ENCODE peak calls at places on chromosomes 12 and 14, in five cellular contexts. E, U, S, P and O are unnamed samples. For H3K27me3, the result is how much of the 10 kb centered on the place peaks cover.

GRCh38 chr12:112584266-112584722 is 165.5 kb downstream of the PTPN11 start:
- DNase-seq in E (peak), U (peak), S (no peak), P (peak), O (no peak)

GRCh38 chr12:104769207-104769606 is 188.9 kb downstream of the SLC41A2 start:
- DNase-seq in E (no peak), U (no peak), S (no peak), P (peak), O (no peak)

GRCh38 chr14:58796636-58797429 is 159.1 kb downstream of the DACT1 start:
- DNase-seq in E (no peak), U (peak), S (peak), P (no peak), O (no peak)

GRCh38 chr12:39354955-39355354 is 88.0 kb downstream of the KIF21A start:
- DNase-seq in E (no peak), U (peak), S (no peak), P (no peak), O (no peak)

GRCh38 chr12:14554281-14555008 is 13.2 kb downstream of the PLBD1 start:
- DNase-seq in E (no peak), U (peak), S (no peak), P (no peak), O (no peak)

GRCh38 chr12:10220398-10221077 is 7.9 kb downstream of the GABARAPL1 start:
- DNase-seq in E (no peak), U (no peak), S (peak), P (no peak), O (no peak)

GRCh38 chr12:50057896-50058670 is 687 bp downstream of the ASIC1 start:
- DNase-seq in E (peak), U (no peak), S (no peak), P (peak), O (no peak)

GRCh38 chr14:35932659-35933159 is 106.6 kb downstream of the BRMS1L start:
- DNase-seq in E (no peak), U (no peak), S (no peak), P (no peak), O (no peak)

DNA sequence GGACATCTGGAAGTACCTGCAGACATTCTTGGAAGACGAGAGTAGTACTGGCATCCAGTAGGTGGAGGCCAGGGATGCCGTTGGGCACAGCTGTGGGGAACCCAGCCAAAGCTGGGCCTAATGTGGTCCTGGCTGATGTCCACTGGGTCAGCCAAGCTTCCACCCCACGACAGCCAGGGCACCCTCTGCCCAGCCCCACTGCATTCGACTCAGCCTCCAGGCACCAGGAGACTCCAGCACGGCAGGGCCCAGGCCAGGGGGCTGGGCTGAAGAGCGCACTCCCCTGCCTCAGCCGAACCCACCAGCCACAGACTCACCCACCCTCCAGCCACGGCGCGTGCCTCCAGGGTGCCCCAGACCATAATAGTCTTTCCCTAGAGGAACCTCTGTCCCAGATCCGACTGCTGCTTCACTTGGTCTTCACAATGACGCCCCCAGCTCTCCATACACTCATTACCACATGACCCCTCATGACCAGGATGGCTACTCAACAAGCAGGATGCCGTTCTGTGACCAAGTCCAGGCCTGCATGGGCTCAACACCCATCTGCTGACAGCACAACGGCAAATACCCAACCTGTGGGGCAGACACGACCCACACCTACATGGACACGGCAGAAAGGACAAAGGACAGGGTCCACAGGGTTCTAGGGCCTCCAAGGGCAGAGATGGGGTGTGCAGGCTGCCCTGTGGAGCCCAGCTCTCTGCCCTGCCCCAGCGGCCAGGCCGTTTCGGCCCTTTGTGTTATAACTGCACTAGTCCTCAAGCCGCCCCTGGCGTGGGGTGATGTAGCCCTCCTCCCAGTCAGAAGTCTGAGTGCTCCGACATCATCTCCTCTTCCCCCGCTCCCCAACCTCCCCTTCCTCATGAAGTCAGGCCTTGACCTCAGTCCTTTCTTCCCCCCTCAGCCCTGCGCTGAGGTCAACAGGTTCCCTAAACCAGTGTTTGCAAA is 22.8 kb downstream of the ITPK1 start:
- DNase-seq in E (no peak), U (no peak), S (no peak), P (no peak), O (no peak)
- H2BK15ac ChIP-seq in E (no peak), U (no peak), S (no peak), P (no peak), O (no peak)

DNA sequence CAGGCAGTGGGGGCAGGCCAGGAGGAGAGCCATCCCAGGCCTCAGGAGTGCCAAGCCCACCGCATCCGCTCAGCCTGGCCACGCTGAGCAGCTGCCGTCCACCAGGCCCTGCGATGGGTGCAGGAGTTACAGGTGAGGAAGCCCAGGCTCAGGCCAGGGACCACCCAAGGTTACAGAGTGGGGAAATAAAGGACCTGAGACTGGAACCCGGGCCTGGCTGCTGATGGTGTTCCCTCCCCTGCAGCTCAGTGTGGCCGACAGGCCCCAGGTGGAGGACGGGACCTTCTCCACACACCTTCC is 48.9 kb upstream of the DIO3 start:
- DNase-seq in E (no peak), U (no peak), S (no peak), P (no peak), O (no peak)
- H2AK5ac ChIP-seq in E (no peak), U (no peak), S (no peak), P (no peak), O (peak)

GRCh38 chr12:106585237-106585834 is 2.5 kb downstream of the RFX4 start:
- DNase-seq in E (peak), U (peak), S (no peak), P (no peak), O (peak)
- H3K27me3 ChIP-seq in E (half or more), U (half or more), S (half or more), P (half or more), O (half or more)

GRCh38 chr12:27221625-27222387 is 22.3 kb upstream of the STK38L start:
- DNase-seq in E (no peak), U (no peak), S (no peak), P (no peak), O (no peak)
- H2BK15ac ChIP-seq in E (no peak), U (no peak), S (no peak), P (no peak), O (no peak)

GRCh38 chr12:54592316-54592715 is 3.9 kb upstream of the PPP1R1A start:
- DNase-seq in E (no peak), U (no peak), S (peak), P (no peak), O (no peak)
- H2AK5ac ChIP-seq in E (no peak), U (no peak), S (no peak), P (no peak), O (no peak)

GRCh38 chr12:30820406-30820946 is 65.7 kb upstream of the CAPRIN2 start:
- DNase-seq in E (no peak), U (no peak), S (no peak), P (no peak), O (no peak)
- H3K27me3 ChIP-seq in E (under half), U (under half), S (under half), P (under half), O (under half)

DNA sequence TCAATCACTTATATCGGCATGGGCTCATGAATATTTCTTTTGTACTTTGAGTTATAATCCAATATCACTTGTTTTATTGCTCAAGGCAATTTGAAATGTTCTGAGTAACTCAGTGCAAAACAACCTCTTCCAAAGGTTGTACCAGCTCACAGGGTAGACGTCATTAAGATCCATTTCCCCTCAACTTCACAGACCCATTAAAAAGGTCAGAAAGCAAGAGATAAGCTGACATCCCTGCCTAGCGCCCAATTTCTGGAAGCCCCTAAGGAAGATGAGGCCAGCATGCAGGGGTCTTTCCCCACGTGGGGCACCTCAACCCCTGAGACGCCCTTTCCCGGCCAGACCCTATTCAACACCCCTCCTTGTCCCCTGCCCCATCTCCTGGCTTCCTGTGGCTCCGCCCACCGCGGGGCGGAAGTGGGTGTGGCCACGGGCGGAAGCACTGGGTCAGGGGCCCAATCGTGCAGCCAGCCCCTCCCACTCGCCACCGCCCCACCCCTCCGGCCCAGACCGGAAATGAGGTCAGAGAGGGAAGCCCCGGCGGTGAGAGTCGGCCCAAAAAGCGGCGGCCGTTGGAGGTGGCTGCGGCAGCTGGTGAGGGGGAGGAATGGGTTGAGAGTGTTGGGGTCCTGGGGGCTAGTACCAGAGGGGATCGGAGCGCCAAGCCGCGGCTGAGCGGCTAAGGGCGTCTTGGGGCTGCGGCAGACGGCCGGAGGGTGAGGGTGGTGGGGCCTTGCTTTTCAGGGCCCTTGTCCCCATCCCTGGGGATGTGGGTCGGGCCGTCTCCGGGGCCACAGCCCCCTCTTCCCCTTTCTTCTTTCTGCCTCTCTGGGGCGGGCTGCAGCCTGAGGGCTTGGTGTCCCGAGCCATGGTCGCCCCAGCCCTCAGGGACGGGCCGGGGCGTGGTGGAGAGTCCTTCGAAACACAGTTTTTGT is at the start of gene GPATCH2L:
- DNase-seq in E (peak), U (peak), S (peak), P (peak), O (peak)
- H2BK15ac ChIP-seq in E (no peak), U (no peak), S (no peak), P (no peak), O (peak)